ENCODE peak calls at places on chromosome 14, in four cellular contexts. One of them, this sample, is unnamed.

GRCh38 chr14:104982548-104983230 is 2.9 kb upstream of the CLBA1 start:
- DNase-seq in hippocampal formation: no peak
- DNase-seq in OCI-LY7: no peak
- DNase-seq in M059J: no peak
- DNase-seq in this sample: no peak

GRCh38 chr14:104521816-104522745 is 57.5 kb upstream of the C14orf180 start:
- DNase-seq in hippocampal formation: no peak
- DNase-seq in OCI-LY7: no peak
- DNase-seq in M059J: no peak
- DNase-seq in this sample: no peak

GRCh38 chr14:71308671-71309070 is 401.4 kb downstream of the PCNX1 start:
- DNase-seq in hippocampal formation: no peak
- DNase-seq in OCI-LY7: no peak
- DNase-seq in M059J: no peak
- DNase-seq in this sample: peak; percentile 11

GRCh38 chr14:85214471-85214870 is 315.5 kb upstream of the FLRT2 start:
- DNase-seq in OCI-LY7: no peak
- DNase-seq in M059J: no peak
- DNase-seq in hippocampal formation: no peak
- DNase-seq in this sample: no peak

GRCh38 chr14:105914738-105915385 is 388.5 kb downstream of the TMEM121 start:
- DNase-seq in OCI-LY7: no peak
- DNase-seq in M059J: no peak
- DNase-seq in hippocampal formation: no peak
- DNase-seq in this sample: no peak

GRCh38 chr14:69069020-69069421 is 83.9 kb downstream of the DCAF5 start:
- DNase-seq in hippocampal formation: no peak
- DNase-seq in M059J: peak; percentile 32
- DNase-seq in OCI-LY7: no peak
- DNase-seq in this sample: peak; percentile 20

GRCh38 chr14:32938719-32939253 is at the start of gene NPAS3:
- DNase-seq in M059J: peak; percentile 13
- DNase-seq in hippocampal formation: no peak
- DNase-seq in OCI-LY7: no peak
- DNase-seq in this sample: no peak

GRCh38 chr14:69713976-69714716 is 52.8 kb upstream of the SRSF5 start:
- DNase-seq in M059J: no peak
- DNase-seq in hippocampal formation: no peak
- DNase-seq in OCI-LY7: no peak
- DNase-seq in this sample: no peak

GRCh38 chr14:76985540-76986260 is 42.8 kb downstream of the IRF2BPL start:
- DNase-seq in OCI-LY7: no peak
- DNase-seq in hippocampal formation: no peak
- DNase-seq in M059J: peak; percentile 44
- DNase-seq in this sample: no peak